ENCODE peak calls at places on chromosomes 13 and 19, in four cellular contexts. B is K562, W is HepG2, R is GM12878. S is an unnamed sample. For H3K79me2, the result is how much of the 10 kb centered on the place peaks cover.

GRCh38 chr13:71030789-71031188 is 836.2 kb downstream of the DACH1 start:
- DNase-seq in W (peak), R (no peak), B (no peak), S (peak)

GRCh38 chr13:50990540-50991506 is 81.2 kb downstream of the RNASEH2B start:
- DNase-seq in R (no peak), B (no peak), W (no peak), S (peak)

GRCh38 chr13:39415003-39415402 is 188.0 kb downstream of the LHFPL6 start:
- DNase-seq in R (no peak), B (no peak), W (peak), S (no peak)

GRCh38 chr13:105343134-105343806 is 1192.2 kb downstream of the EFNB2 start:
- DNase-seq in R (no peak), W (no peak), B (no peak), S (no peak)

GRCh38 chr13:27861165-27861564 is 58.6 kb upstream of the PDX1 start:
- DNase-seq in B (no peak), W (no peak), R (no peak), S (peak)

GRCh38 chr13:39159393-39159792 is 121.1 kb downstream of the NHLRC3 start:
- DNase-seq in B (no peak), R (no peak), W (no peak), S (no peak)

GRCh38 chr13:66624302-66624701 is 605.8 kb downstream of the PCDH9 start:
- DNase-seq in R (no peak), W (no peak), B (no peak), S (no peak)

GRCh38 chr19:51326216-51327065 is 15.0 kb downstream of the IGLON5 start:
- DNase-seq in B (peak), W (no peak), R (no peak), S (no peak)

GRCh38 chr13:75871059-75871458 is 234.9 kb downstream of the LMO7 start:
- DNase-seq in R (no peak), B (no peak), W (no peak), S (no peak)

GRCh38 chr19:46133101-46133627 is 8.7 kb upstream of the IGFL3 start:
- DNase-seq in W (peak), R (peak), B (no peak), S (peak)

GRCh38 chr19:50357178-50358100 is 8.0 kb downstream of the NAPSA start:
- DNase-seq in W (peak), R (peak), B (peak), S (peak)

GRCh38 chr19:42095814-42096230 is 19.9 kb downstream of the ZNF574 start:
- DNase-seq in R (no peak), W (no peak), B (peak), S (peak)

GRCh38 chr19:5974721-5975387 is 3.1 kb downstream of the RANBP3 start:
- DNase-seq in B (no peak), W (peak), R (peak), S (no peak)

GRCh38 chr13:45872574-45872973 is 21.0 kb upstream of the SIAH3 start:
- DNase-seq in R (no peak), W (no peak), B (no peak), S (no peak)

GRCh38 chr13:75645141-75645540 is 9.0 kb downstream of the LMO7 start:
- DNase-seq in B (no peak), R (no peak), W (no peak), S (no peak)

GRCh38 chr13:39952244-39953233 is 297.1 kb downstream of the COG6 start:
- DNase-seq in W (no peak), R (no peak), B (peak), S (peak)

GRCh38 chr13:48585456-48585840 is 52.6 kb upstream of the RCBTB2 start:
- DNase-seq in W (peak), B (no peak), R (no peak), S (peak)

GRCh38 chr13:48582086-48582485 is 49.2 kb upstream of the RCBTB2 start:
- DNase-seq in W (no peak), B (no peak), R (no peak), S (no peak)

GRCh38 chr13:48580886-48581285 is 48.0 kb upstream of the RCBTB2 start:
- DNase-seq in B (no peak), R (no peak), W (no peak), S (no peak)

GRCh38 chr13:48586591-48587103 is 53.8 kb upstream of the RCBTB2 start:
- DNase-seq in R (no peak), B (no peak), W (no peak), S (no peak)

DNA sequence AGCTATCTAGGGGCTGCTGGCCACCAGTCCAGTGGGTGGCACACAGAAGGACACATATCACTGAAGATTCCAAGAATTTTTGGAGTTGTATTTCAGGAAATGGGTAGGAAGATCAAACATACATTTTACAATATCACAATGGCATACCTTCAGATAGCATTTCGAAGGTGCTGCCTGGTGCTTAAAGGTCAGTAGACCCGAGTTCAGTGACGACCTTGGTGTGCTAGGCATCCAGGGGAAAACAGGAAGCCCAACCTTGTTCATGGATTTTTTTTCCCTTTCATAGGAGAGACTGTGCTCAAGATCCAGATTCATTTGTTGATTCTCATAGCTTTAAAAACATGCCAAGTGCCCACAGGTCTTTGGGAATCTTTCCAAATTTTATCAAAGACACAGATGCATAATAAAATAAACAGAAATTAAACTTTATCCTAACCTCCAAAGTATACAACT is 51.0 kb upstream of the RCBTB2 start:
- DNase-seq in R (no peak), B (no peak), W (peak), S (no peak)
- TF ChIP-seq JUNB in R (no peak), B (no peak), W (no peak), S (no peak)

GRCh38 chr13:111219306-111219705 is 101.1 kb upstream of the TEX29 start:
- DNase-seq in B (no peak), R (no peak), W (no peak), S (no peak)
- H3K79me2 ChIP-seq in B (under half), R (under half), W (under half), S (half or more)

DNA sequence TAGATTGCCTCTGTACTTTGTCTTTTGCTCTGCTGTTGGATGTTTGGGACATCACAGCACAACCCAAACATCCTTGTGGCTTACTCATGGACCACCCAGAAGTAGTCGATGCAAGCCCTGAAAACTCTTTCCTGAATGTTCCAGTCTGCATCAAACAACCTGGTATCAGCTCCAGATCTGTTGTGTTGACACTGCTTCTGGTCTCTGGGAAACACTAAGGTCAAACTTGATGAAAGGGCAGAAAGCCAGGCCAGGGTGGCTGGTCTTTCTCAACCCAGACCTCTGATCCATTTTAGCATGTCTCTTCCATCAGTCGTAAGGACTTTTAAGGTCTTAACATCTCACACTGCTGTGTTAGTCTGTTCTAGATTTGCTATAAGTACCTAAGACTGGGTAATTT is 265.7 kb downstream of the ZNF536 start:
- DNase-seq in W (no peak), B (no peak), R (no peak), S (no peak)
- H2AFZ ChIP-seq in W (no peak), B (no peak), R (no peak), S (no peak)

DNA sequence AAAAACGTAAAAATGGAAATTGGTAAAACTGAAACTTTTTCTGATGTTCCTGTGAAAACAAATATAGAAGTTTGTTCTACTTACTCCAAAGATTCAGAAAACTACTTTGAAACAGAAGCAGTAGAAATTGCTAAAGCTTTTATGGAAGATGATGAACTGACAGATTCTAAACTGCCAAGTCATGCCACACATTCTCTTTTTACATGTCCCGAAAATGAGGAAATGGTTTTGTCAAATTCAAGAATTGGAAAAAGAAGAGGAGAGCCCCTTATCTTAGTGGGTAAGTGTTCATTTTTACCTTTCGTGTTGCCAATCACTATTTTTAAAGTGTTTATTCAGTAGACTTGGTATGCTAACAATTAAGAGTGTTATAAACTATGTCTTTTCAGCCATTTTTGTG is 25.6 kb downstream of the BRCA2 start:
- DNase-seq in B (no peak), W (no peak), R (no peak), S (no peak)
- TF ChIP-seq JUNB in B (no peak), W (no peak), R (no peak), S (no peak)

GRCh38 chr13:106533940-106534843 is 1.3 kb downstream of the EFNB2 start:
- DNase-seq in B (no peak), W (no peak), R (no peak), S (peak)

GRCh38 chr13:106532111-106532929 is 3.1 kb downstream of the EFNB2 start:
- DNase-seq in B (no peak), R (no peak), W (no peak), S (no peak)

GRCh38 chr13:106534844-106535551 is 464 bp downstream of the EFNB2 start:
- DNase-seq in W (no peak), R (no peak), B (no peak), S (peak)

GRCh38 chr13:106530907-106531520 is 4.4 kb downstream of the EFNB2 start:
- DNase-seq in W (no peak), R (no peak), B (no peak), S (no peak)

GRCh38 chr13:106533101-106533939 is 2.1 kb downstream of the EFNB2 start:
- DNase-seq in R (no peak), W (peak), B (no peak), S (peak)
- H3K79me2 ChIP-seq in R (under half), W (under half), B (under half), S (under half)

GRCh38 chr13:43948059-43948458 is 68.4 kb downstream of the LACC1 start:
- DNase-seq in B (no peak), R (no peak), W (no peak), S (no peak)

GRCh38 chr13:43959291-43959690 is 79.6 kb downstream of the LACC1 start:
- DNase-seq in R (no peak), W (no peak), B (no peak), S (no peak)

DNA sequence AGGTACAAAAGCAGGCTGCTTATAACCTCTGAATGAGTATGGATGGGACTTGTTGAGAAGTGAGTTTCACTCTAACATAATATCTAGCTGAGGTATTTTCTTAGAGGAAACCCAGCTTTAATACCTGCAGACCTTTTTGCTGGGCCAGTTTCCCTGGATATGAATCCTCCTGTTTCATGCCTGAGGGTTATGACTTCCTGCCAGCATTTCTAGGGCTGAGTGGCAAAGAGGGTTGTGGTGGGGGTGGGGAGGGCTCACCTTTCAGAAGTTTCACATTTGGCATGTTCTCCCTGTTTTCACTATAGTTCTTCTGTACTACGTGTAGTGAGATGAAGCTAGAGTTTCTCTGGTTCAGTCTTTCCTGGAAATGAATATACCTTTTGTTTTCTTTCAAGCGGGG is 73.7 kb downstream of the LACC1 start:
- DNase-seq in B (no peak), W (no peak), R (no peak), S (no peak)
- H2AFZ ChIP-seq in B (no peak), W (no peak), R (no peak), S (peak)

GRCh38 chr13:32660227-32660626 is 74.0 kb downstream of the PDS5B start:
- DNase-seq in R (no peak), B (no peak), W (no peak), S (no peak)
- TF ChIP-seq JUNB in R (no peak), B (no peak), W (no peak), S (no peak)